ENCODE peak calls at places on chromosomes 11 and 22, in seven cellular contexts. One of them, this sample, is unnamed.
A peak's percentile ranks its signal among the peaks of the same experiment; 100 is the strongest.

GRCh38 chr11:57402188-57403066 is 12.0 kb upstream of the PRG2 start:
- DNase-seq in CD8-positive, alpha-beta T cell: no peak
- DNase-seq in SJSA1: no peak
- DNase-seq in naive thymus-derived CD4-positive, alpha-beta T cell: no peak
- DNase-seq in substantia nigra: no peak
- DNase-seq in lung: no peak
- DNase-seq in thoracic aorta: no peak
- DNase-seq in this sample: no peak

GRCh38 chr11:60762851-60763691 is 6.4 kb downstream of the MS4A15 start:
- DNase-seq in SJSA1: no peak
- DNase-seq in CD8-positive, alpha-beta T cell: no peak
- DNase-seq in substantia nigra: no peak
- DNase-seq in naive thymus-derived CD4-positive, alpha-beta T cell: no peak
- DNase-seq in thoracic aorta: no peak
- DNase-seq in lung: no peak
- DNase-seq in this sample: no peak

GRCh38 chr11:117179048-117179999 is 781 bp downstream of the SIDT2 start:
- DNase-seq in naive thymus-derived CD4-positive, alpha-beta T cell: peak; percentile 40
- DNase-seq in SJSA1: peak; percentile 21
- DNase-seq in thoracic aorta: no peak
- DNase-seq in CD8-positive, alpha-beta T cell: peak; percentile 35
- DNase-seq in lung: no peak
- DNase-seq in substantia nigra: peak; percentile 62
- DNase-seq in this sample: peak; percentile 62

GRCh38 chr22:49934891-49935557 is 16.6 kb downstream of the CRELD2 start:
- DNase-seq in thoracic aorta: no peak
- DNase-seq in CD8-positive, alpha-beta T cell: peak; percentile 87
- DNase-seq in substantia nigra: peak; percentile 47
- DNase-seq in lung: peak; percentile 91
- DNase-seq in SJSA1: no peak
- DNase-seq in naive thymus-derived CD4-positive, alpha-beta T cell: peak; percentile 82
- DNase-seq in this sample: no peak

GRCh38 chr11:47979378-47980092 is 824 bp upstream of the PTPRJ start:
- DNase-seq in naive thymus-derived CD4-positive, alpha-beta T cell: no peak
- DNase-seq in lung: no peak
- DNase-seq in SJSA1: peak; percentile 23
- DNase-seq in CD8-positive, alpha-beta T cell: no peak
- DNase-seq in substantia nigra: no peak
- DNase-seq in thoracic aorta: no peak
- DNase-seq in this sample: no peak

GRCh38 chr11:66020618-66021357 is 5.5 kb downstream of the CATSPER1 start:
- DNase-seq in CD8-positive, alpha-beta T cell: peak; percentile 14
- DNase-seq in thoracic aorta: no peak
- DNase-seq in naive thymus-derived CD4-positive, alpha-beta T cell: no peak
- DNase-seq in SJSA1: peak; percentile 83
- DNase-seq in lung: peak; percentile 44
- DNase-seq in substantia nigra: no peak
- DNase-seq in this sample: no peak

GRCh38 chr11:119101367-119101758 is 290 bp downstream of the DPAGT1 start:
- DNase-seq in lung: no peak
- DNase-seq in CD8-positive, alpha-beta T cell: no peak
- DNase-seq in substantia nigra: no peak
- DNase-seq in naive thymus-derived CD4-positive, alpha-beta T cell: no peak
- DNase-seq in thoracic aorta: no peak
- DNase-seq in SJSA1: no peak
- DNase-seq in this sample: no peak

GRCh38 chr11:63613517-63614135 is 607 bp downstream of the PLAAT3 start:
- DNase-seq in substantia nigra: peak; percentile 83
- DNase-seq in naive thymus-derived CD4-positive, alpha-beta T cell: peak; percentile 20
- DNase-seq in thoracic aorta: no peak
- DNase-seq in CD8-positive, alpha-beta T cell: peak; percentile 35
- DNase-seq in SJSA1: peak; percentile 56
- DNase-seq in lung: peak; percentile 38
- DNase-seq in this sample: peak; percentile 77

GRCh38 chr11:133982901-133983300 is 26.1 kb upstream of the IGSF9B start:
- DNase-seq in thoracic aorta: no peak
- DNase-seq in lung: no peak
- DNase-seq in SJSA1: no peak
- DNase-seq in naive thymus-derived CD4-positive, alpha-beta T cell: no peak
- DNase-seq in CD8-positive, alpha-beta T cell: no peak
- DNase-seq in substantia nigra: no peak
- DNase-seq in this sample: no peak

GRCh38 chr11:12050911-12051667 is 42.7 kb upstream of the DKK3 start:
- DNase-seq in naive thymus-derived CD4-positive, alpha-beta T cell: no peak
- DNase-seq in SJSA1: no peak
- DNase-seq in substantia nigra: no peak
- DNase-seq in thoracic aorta: no peak
- DNase-seq in CD8-positive, alpha-beta T cell: no peak
- DNase-seq in lung: no peak
- DNase-seq in this sample: peak; percentile 55

GRCh38 chr22:36332623-36333331 is 55.0 kb downstream of the MYH9 start:
- DNase-seq in naive thymus-derived CD4-positive, alpha-beta T cell: no peak
- DNase-seq in CD8-positive, alpha-beta T cell: no peak
- DNase-seq in thoracic aorta: no peak
- DNase-seq in lung: no peak
- DNase-seq in substantia nigra: no peak
- DNase-seq in SJSA1: peak; percentile 95
- DNase-seq in this sample: no peak

GRCh38 chr11:69013009-69013951 is at the start of gene MRGPRF:
- DNase-seq in substantia nigra: no peak
- DNase-seq in lung: peak; percentile 63
- DNase-seq in CD8-positive, alpha-beta T cell: no peak
- DNase-seq in SJSA1: peak; percentile 83
- DNase-seq in naive thymus-derived CD4-positive, alpha-beta T cell: no peak
- DNase-seq in thoracic aorta: peak; percentile 91
- DNase-seq in this sample: peak; percentile 96

GRCh38 chr22:36288571-36289405 is 35.9 kb downstream of the APOL1 start:
- DNase-seq in substantia nigra: no peak
- DNase-seq in lung: no peak
- DNase-seq in thoracic aorta: no peak
- DNase-seq in CD8-positive, alpha-beta T cell: no peak
- DNase-seq in SJSA1: no peak
- DNase-seq in naive thymus-derived CD4-positive, alpha-beta T cell: no peak
- DNase-seq in this sample: no peak

GRCh38 chr11:69007978-69008381 is 5.1 kb downstream of the MRGPRF start:
- DNase-seq in substantia nigra: no peak
- DNase-seq in CD8-positive, alpha-beta T cell: no peak
- DNase-seq in SJSA1: no peak
- DNase-seq in lung: no peak
- DNase-seq in thoracic aorta: no peak
- DNase-seq in naive thymus-derived CD4-positive, alpha-beta T cell: no peak
- DNase-seq in this sample: no peak

DNA sequence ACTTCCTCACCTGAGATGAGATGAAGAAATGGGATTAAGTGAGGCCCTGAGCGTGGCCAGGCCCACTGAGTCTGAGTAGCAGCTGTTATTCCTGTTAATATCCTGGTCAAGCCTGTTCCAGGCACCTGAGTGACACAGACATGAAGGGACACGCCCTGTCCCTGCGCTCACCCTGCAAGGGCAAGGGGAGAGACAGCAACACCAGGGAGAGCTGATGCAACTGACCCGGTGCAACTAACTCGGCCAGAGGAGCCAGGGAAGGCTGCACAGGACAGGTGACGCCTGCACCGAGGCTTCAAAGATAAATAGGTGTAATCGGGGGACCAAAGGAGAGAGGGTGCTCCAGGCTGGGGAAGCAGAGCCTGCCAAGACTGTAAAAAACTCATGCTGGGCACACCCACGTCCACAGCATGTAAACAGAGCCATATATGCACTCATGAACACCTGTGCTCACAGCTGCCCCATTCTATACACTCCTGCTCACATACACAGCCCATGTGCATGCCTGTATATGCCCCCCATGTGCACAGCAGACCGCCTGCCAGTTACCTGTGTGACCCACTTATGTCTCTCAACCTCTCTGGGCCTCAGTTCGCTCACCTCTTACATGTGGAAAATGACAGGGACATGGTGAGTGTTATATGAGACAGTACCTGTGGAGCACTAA is 22.8 kb upstream of the GCAT start:
- DNase-seq in lung: no peak
- DNase-seq in SJSA1: no peak
- DNase-seq in thoracic aorta: no peak
- DNase-seq in substantia nigra: no peak
- DNase-seq in CD8-positive, alpha-beta T cell: no peak
- DNase-seq in naive thymus-derived CD4-positive, alpha-beta T cell: no peak
- DNase-seq in this sample: no peak
- H3K27ac ChIP-seq in lung: no peak overlapping the region
- H3K27ac ChIP-seq in SJSA1: no peak overlapping the region
- H3K27ac ChIP-seq in thoracic aorta: no peak overlapping the region
- H3K27ac ChIP-seq in substantia nigra: no peak overlapping the region
- H3K27ac ChIP-seq in CD8-positive, alpha-beta T cell: no peak overlapping the region
- H3K27ac ChIP-seq in naive thymus-derived CD4-positive, alpha-beta T cell: no peak overlapping the region
- H3K27ac ChIP-seq in this sample: no peak overlapping the region

GRCh38 chr22:38204784-38205183 is 3.0 kb downstream of the MAFF start:
- DNase-seq in naive thymus-derived CD4-positive, alpha-beta T cell: no peak
- DNase-seq in substantia nigra: no peak
- DNase-seq in CD8-positive, alpha-beta T cell: no peak
- DNase-seq in lung: no peak
- DNase-seq in SJSA1: no peak
- DNase-seq in thoracic aorta: no peak
- DNase-seq in this sample: no peak

GRCh38 chr22:38202437-38203089 is 769 bp downstream of the MAFF start:
- DNase-seq in thoracic aorta: peak; percentile 81
- DNase-seq in substantia nigra: peak; percentile 38
- DNase-seq in CD8-positive, alpha-beta T cell: peak; percentile 27
- DNase-seq in SJSA1: peak; percentile 78
- DNase-seq in naive thymus-derived CD4-positive, alpha-beta T cell: peak; percentile 41
- DNase-seq in lung: peak; percentile 81
- DNase-seq in this sample: peak; percentile 93

GRCh38 chr22:38203855-38204497 is 2.2 kb downstream of the MAFF start:
- DNase-seq in substantia nigra: no peak
- DNase-seq in SJSA1: no peak
- DNase-seq in naive thymus-derived CD4-positive, alpha-beta T cell: no peak
- DNase-seq in CD8-positive, alpha-beta T cell: no peak
- DNase-seq in thoracic aorta: no peak
- DNase-seq in lung: no peak
- DNase-seq in this sample: no peak

GRCh38 chr22:38201718-38202436 is at the start of gene MAFF:
- DNase-seq in SJSA1: peak; percentile 93
- DNase-seq in CD8-positive, alpha-beta T cell: peak; percentile 78
- DNase-seq in substantia nigra: peak; percentile 89
- DNase-seq in lung: peak; percentile 97
- DNase-seq in thoracic aorta: peak; percentile 86
- DNase-seq in naive thymus-derived CD4-positive, alpha-beta T cell: peak; percentile 69
- DNase-seq in this sample: peak; percentile 98

DNA sequence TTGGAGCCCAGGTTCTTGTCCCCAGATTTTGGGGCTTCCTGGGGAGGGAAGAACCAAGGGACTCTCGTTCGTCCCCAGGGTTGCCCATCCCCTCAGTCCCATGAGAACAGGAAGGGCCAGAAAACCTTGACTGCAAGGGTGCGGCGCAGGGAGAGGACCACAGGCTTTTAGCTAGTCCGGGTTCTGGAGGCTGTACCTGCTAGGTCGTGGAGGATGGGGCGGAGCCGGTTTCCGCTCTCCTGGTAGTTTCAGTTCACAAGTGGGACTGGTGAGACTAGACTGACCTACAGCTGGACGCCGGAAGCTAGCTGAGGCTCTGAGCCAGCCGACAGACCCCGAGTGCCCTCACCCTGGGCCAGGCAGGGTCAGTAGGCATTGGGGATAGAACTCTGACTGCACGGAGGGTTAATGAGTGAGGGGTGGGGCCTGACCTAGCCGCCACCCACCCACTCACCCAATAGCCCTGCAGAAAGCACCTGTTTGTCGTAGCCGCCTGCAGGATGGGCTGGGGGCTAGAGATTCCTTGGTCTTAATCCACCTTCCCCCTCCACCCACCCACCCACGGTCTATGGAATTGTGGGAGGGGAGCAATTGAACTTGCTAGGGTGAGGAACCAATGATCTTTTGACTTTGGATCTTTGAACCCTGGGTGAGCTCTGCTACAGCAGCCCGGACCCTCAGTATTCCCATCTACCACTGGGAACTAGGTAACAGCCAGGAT is 1.5 kb downstream of the MAFF start:
- DNase-seq in substantia nigra: no peak
- DNase-seq in SJSA1: no peak
- DNase-seq in lung: peak; percentile 63
- DNase-seq in naive thymus-derived CD4-positive, alpha-beta T cell: no peak
- DNase-seq in thoracic aorta: no peak
- DNase-seq in CD8-positive, alpha-beta T cell: peak; percentile 27
- DNase-seq in this sample: no peak
- H3K27ac ChIP-seq in substantia nigra: peak overlapping the region; percentile 76
- H3K27ac ChIP-seq in SJSA1: peak overlapping the region; percentile 99
- H3K27ac ChIP-seq in lung: peak overlapping the region; percentile 94
- H3K27ac ChIP-seq in naive thymus-derived CD4-positive, alpha-beta T cell: peak overlapping the region; percentile 88
- H3K27ac ChIP-seq in thoracic aorta: peak overlapping the region; percentile 100
- H3K27ac ChIP-seq in CD8-positive, alpha-beta T cell: peak overlapping the region; percentile 63
- H3K27ac ChIP-seq in this sample: peak overlapping the region; percentile 100

DNA sequence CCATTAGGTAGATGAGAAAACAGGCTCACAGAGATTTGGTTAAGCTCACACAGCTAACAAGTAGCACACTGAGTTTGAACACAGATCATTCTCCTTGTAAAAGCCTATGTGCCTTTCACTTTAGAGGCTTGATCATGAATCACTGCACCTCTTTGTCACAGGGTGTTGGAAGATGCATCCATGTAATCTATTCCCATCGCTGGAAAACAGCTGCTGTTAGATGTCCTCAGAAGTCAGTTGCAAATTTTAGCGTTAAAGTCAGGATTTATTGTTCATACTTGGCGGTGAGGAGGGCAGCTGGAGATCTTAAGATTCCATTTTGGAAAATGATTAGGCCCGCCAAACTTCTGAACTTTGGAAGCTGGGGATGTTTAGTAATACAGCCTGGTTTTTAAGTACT is 2.6 kb downstream of the CNTF start:
- DNase-seq in SJSA1: no peak
- DNase-seq in CD8-positive, alpha-beta T cell: no peak
- DNase-seq in lung: no peak
- DNase-seq in substantia nigra: no peak
- DNase-seq in thoracic aorta: no peak
- DNase-seq in naive thymus-derived CD4-positive, alpha-beta T cell: no peak
- DNase-seq in this sample: no peak
- H3K27ac ChIP-seq in SJSA1: no peak overlapping the region
- H3K27ac ChIP-seq in CD8-positive, alpha-beta T cell: no peak overlapping the region
- H3K27ac ChIP-seq in lung: no peak overlapping the region
- H3K27ac ChIP-seq in substantia nigra: no peak overlapping the region
- H3K27ac ChIP-seq in thoracic aorta: no peak overlapping the region
- H3K27ac ChIP-seq in naive thymus-derived CD4-positive, alpha-beta T cell: no peak overlapping the region
- H3K27ac ChIP-seq in this sample: no peak overlapping the region

DNA sequence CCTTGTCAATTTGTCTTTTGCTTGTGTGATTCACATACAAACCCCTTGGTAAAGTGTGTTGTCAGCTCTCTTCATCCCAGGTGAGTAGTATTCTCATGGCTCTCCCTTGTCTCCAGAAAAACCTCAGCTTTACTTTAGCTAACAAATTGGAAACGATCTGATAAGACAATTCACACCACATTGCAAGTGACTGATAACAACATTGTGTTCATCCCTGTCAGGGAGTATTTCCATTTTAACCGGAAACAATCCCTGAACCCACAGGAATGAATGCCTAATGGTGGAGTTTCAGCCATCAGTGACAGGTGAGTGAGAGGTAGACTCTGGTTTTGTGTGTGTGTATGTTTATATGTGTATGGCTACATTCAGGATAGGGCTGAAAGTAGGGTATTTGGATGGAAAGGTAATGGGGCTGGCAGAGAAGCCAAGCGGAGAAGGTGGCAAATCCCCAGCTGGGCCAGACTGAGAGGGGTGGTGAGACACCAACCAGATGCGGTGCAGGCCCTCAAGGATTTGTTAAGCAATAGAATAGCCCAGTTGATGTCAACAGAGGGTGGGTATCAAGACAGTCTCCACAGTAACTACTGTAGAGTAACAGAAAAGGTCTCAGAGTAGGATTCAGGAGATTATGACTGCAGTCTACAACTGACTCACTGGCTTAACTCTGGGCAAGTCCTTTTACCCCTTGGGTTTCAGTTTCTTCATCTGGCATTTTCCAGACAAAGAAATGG is 7.6 kb downstream of the LRRC51 start:
- DNase-seq in thoracic aorta: no peak
- DNase-seq in lung: no peak
- DNase-seq in SJSA1: no peak
- DNase-seq in naive thymus-derived CD4-positive, alpha-beta T cell: no peak
- DNase-seq in substantia nigra: no peak
- DNase-seq in CD8-positive, alpha-beta T cell: no peak
- DNase-seq in this sample: no peak
- H3K27ac ChIP-seq in thoracic aorta: no peak overlapping the region
- H3K27ac ChIP-seq in lung: no peak overlapping the region
- H3K27ac ChIP-seq in SJSA1: no peak overlapping the region
- H3K27ac ChIP-seq in naive thymus-derived CD4-positive, alpha-beta T cell: no peak overlapping the region
- H3K27ac ChIP-seq in substantia nigra: no peak overlapping the region
- H3K27ac ChIP-seq in CD8-positive, alpha-beta T cell: no peak overlapping the region
- H3K27ac ChIP-seq in this sample: no peak overlapping the region

This sample was measured in right atrium auricular region.